ENCODE peak calls at places on chromosome 6, in seven cellular contexts. U is mammary epithelial cell, G is dorsolateral prefrontal cortex, Z is GM12878, A is GM23338, W is mesenchymal stem cell, V is H7. Y is an unnamed sample. For H3K27me3, the result is how much of the 10 kb centered on the place peaks cover.

GRCh38 chr6:156154896-156155295 is 622.3 kb upstream of the ARID1B start:
- DNase-seq in V (no peak), G (no peak), Z (no peak), W (no peak), U (no peak), A (no peak), Y (no peak)

GRCh38 chr6:32886674-32887383 is 32.8 kb downstream of the PSMB9 start:
- DNase-seq in V (no peak), Z (no peak), W (peak), U (peak), A (no peak), G (no peak), Y (peak)

GRCh38 chr6:22980446-22980845 is 411.1 kb downstream of the HDGFL1 start:
- DNase-seq in Z (no peak), V (no peak), G (no peak), W (peak), U (peak), A (no peak), Y (no peak)

GRCh38 chr6:160301341-160301740 is 42.7 kb upstream of the SLC22A2 start:
- DNase-seq in V (no peak), G (no peak), A (no peak), Z (no peak), W (no peak), U (no peak), Y (no peak)

GRCh38 chr6:30171677-30172471 is 8.5 kb downstream of the TRIM15 start:
- DNase-seq in W (peak), U (no peak), G (no peak), A (peak), Z (no peak), V (peak), Y (no peak)

GRCh38 chr6:142356271-142356938 is 54.6 kb downstream of the ADGRG6 start:
- DNase-seq in G (no peak), W (peak), A (no peak), U (peak), Z (no peak), V (no peak), Y (no peak)

GRCh38 chr6:36130672-36131516 is 581 bp downstream of the MAPK13 start:
- DNase-seq in U (no peak), G (no peak), W (no peak), A (peak), Z (no peak), V (peak), Y (no peak)

GRCh38 chr6:156833755-156834154 is 56.6 kb downstream of the ARID1B start:
- DNase-seq in W (no peak), Z (no peak), A (no peak), V (no peak), U (no peak), G (no peak), Y (no peak)

GRCh38 chr6:158170656-158171081 is 2.5 kb downstream of the GTF2H5 start:
- DNase-seq in U (peak), W (peak), A (peak), V (no peak), Z (no peak), G (no peak), Y (no peak)

GRCh38 chr6:54335871-54336270 is 27.6 kb downstream of the TINAG start:
- DNase-seq in Z (no peak), V (no peak), U (peak), A (peak), W (peak), G (no peak), Y (peak)

GRCh38 chr6:56808871-56809359 is 146.0 kb upstream of the BEND6 start:
- DNase-seq in Z (no peak), G (no peak), A (peak), U (peak), W (peak), V (no peak), Y (no peak)

GRCh38 chr6:136338486-136338885 is 48.8 kb upstream of the BCLAF1 start:
- DNase-seq in A (peak), Z (no peak), G (no peak), U (no peak), V (peak), W (no peak), Y (no peak)

GRCh38 chr6:170403451-170403850 is 96.9 kb downstream of the FAM120B start:
- DNase-seq in Z (no peak), U (no peak), A (peak), G (no peak), W (peak), V (peak), Y (no peak)

GRCh38 chr6:47026679-47027078 is 15.5 kb downstream of the ADGRF1 start:
- DNase-seq in V (no peak), W (no peak), Z (no peak), A (no peak), U (no peak), G (no peak), Y (no peak)

GRCh38 chr6:3195695-3196497 is 31.6 kb downstream of the TUBB2B start:
- DNase-seq in U (no peak), V (peak), W (no peak), A (peak), G (no peak), Z (no peak), Y (peak)

GRCh38 chr6:31582230-31582601 is at the start of gene LTB:
- DNase-seq in V (no peak), G (no peak), W (no peak), U (no peak), Z (no peak), A (no peak), Y (no peak)

GRCh38 chr6:70599187-70599586 is 32.5 kb downstream of the SDHAF4 start:
- DNase-seq in W (no peak), A (no peak), U (no peak), G (no peak), Z (no peak), V (no peak), Y (no peak)

GRCh38 chr6:107555449-107555848 is 65.5 kb downstream of the SOBP start:
- DNase-seq in Z (no peak), U (no peak), W (no peak), V (no peak), G (no peak), A (no peak), Y (peak)

GRCh38 chr6:131819507-131820228 is 11.8 kb downstream of the ENPP1 start:
- DNase-seq in G (no peak), U (peak), A (no peak), W (peak), Z (no peak), V (no peak), Y (peak)

GRCh38 chr6:50467931-50468330 is 245.4 kb upstream of the TFAP2D start:
- DNase-seq in Z (no peak), U (no peak), G (no peak), V (no peak), A (no peak), W (no peak), Y (no peak)

GRCh38 chr6:159334068-159334467 is 164.9 kb downstream of the FNDC1 start:
- DNase-seq in W (no peak), A (no peak), U (no peak), V (no peak), Z (no peak), G (no peak), Y (no peak)

GRCh38 chr6:156378853-156379252 is 398.3 kb upstream of the ARID1B start:
- DNase-seq in Z (no peak), U (no peak), G (no peak), W (no peak), A (peak), V (peak), Y (no peak)

GRCh38 chr6:138844203-138844602 is 48.3 kb downstream of the ECT2L start:
- DNase-seq in G (no peak), A (peak), W (no peak), V (peak), U (no peak), Z (no peak), Y (peak)

GRCh38 chr6:36350681-36351091 is 14.0 kb upstream of the BNIP5 start:
- DNase-seq in A (no peak), W (peak), G (no peak), Z (no peak), V (no peak), U (peak), Y (no peak)

GRCh38 chr6:44569931-44570385 is 182.5 kb downstream of the CDC5L start:
- DNase-seq in G (no peak), Z (no peak), V (no peak), A (no peak), U (no peak), W (no peak), Y (no peak)

GRCh38 chr6:7749493-7749892 is 23.6 kb downstream of the BMP6 start:
- DNase-seq in Z (no peak), W (no peak), G (no peak), V (no peak), A (no peak), U (no peak), Y (no peak)

GRCh38 chr6:154736613-154737259 is 3.5 kb downstream of the SCAF8 start:
- DNase-seq in G (no peak), W (no peak), A (no peak), Z (no peak), V (no peak), U (no peak), Y (no peak)

GRCh38 chr6:132298344-132298949 is 102.8 kb downstream of the MOXD1 start:
- DNase-seq in W (peak), U (peak), A (peak), G (no peak), Z (no peak), V (no peak), Y (peak)

GRCh38 chr6:14365393-14365792 is 247.8 kb downstream of the CD83 start:
- DNase-seq in A (no peak), U (no peak), G (no peak), V (no peak), Z (no peak), W (peak), Y (no peak)

GRCh38 chr6:170289971-170290305 is 940 bp downstream of the DLL1 start:
- DNase-seq in A (no peak), V (no peak), Z (no peak), W (no peak), G (peak), U (no peak), Y (no peak)

GRCh38 chr6:70494833-70495232 is 71.9 kb upstream of the SDHAF4 start:
- DNase-seq in A (no peak), U (no peak), W (no peak), G (no peak), Z (no peak), V (no peak), Y (peak)

GRCh38 chr6:72182337-72183246 is 296.2 kb downstream of the RIMS1 start:
- DNase-seq in W (peak), U (peak), A (peak), G (peak), Z (no peak), V (peak), Y (peak)
- H3K27me3 ChIP-seq in W (under half), U (under half), A (under half), G (under half), Z (under half), V (under half), Y (half or more)

GRCh38 chr6:378090-378957 is 13.2 kb upstream of the IRF4 start:
- DNase-seq in A (no peak), U (no peak), W (no peak), G (no peak), Z (no peak), V (no peak), Y (no peak)
- H3K27me3 ChIP-seq in A (under half), U (under half), W (half or more), G (half or more), Z (under half), V (under half), Y (under half)

GRCh38 chr6:119076966-119077642 is 1.4 kb downstream of the FAM184A start:
- DNase-seq in Z (no peak), U (no peak), V (no peak), A (no peak), G (no peak), W (no peak), Y (no peak)

GRCh38 chr6:119076173-119076965 is 2.1 kb downstream of the FAM184A start:
- DNase-seq in Z (no peak), A (no peak), U (no peak), W (no peak), V (no peak), G (no peak), Y (no peak)

GRCh38 chr6:119077643-119078448 is 618 bp downstream of the FAM184A start:
- DNase-seq in Z (no peak), G (peak), U (peak), A (peak), V (peak), W (peak), Y (peak)

GRCh38 chr6:119078449-119079287 is at the start of gene FAM184A:
- DNase-seq in W (peak), G (peak), U (peak), V (peak), A (peak), Z (no peak), Y (peak)

DNA sequence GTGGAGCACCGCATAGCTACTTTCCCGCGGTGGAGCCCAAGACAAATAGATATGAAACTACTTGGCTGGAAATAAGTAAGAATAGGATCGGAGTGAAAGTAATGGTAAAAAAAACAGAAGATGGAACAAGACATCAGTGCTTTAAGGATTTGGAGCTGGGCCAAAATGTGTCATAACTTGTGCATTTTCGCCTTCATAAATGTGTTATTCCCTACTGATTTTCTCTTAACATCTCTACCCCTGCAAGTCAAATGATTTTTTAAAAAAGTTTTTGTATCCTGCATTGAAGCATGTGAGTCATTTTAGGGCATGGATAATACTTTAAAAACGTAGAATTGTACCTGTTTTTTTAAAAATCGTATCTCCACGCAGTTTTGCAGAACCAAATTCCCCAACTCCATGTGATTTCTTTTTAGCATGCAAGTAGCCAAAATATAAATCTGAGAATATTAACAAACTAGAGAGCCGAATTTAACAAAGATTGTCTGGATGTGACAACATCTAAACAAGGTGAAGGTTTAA is 885 bp upstream of the FAM184A start:
- DNase-seq in W (peak), V (no peak), U (peak), Z (no peak), A (no peak), G (no peak), Y (peak)
- H3K27me3 ChIP-seq in W (under half), V (under half), U (under half), Z (under half), A (under half), G (under half), Y (under half)

GRCh38 chr6:6005467-6006427 is 978 bp downstream of the NRN1 start:
- DNase-seq in W (no peak), U (no peak), A (peak), G (no peak), Z (no peak), V (peak), Y (peak)
- H3K27me3 ChIP-seq in W (half or more), U (half or more), A (half or more), G (half or more), Z (under half), V (half or more), Y (under half)

GRCh38 chr6:161438430-161439030 is 164.7 kb upstream of the AGPAT4 start:
- DNase-seq in W (no peak), G (no peak), A (no peak), Z (no peak), U (no peak), V (no peak), Y (no peak)

GRCh38 chr6:161442381-161442858 is 168.6 kb upstream of the AGPAT4 start:
- DNase-seq in G (no peak), W (no peak), Z (no peak), V (no peak), A (no peak), U (no peak), Y (no peak)

GRCh38 chr6:161439093-161439492 is 165.2 kb upstream of the AGPAT4 start:
- DNase-seq in W (peak), V (no peak), Z (no peak), G (peak), A (no peak), U (peak), Y (peak)

GRCh38 chr6:161437851-161438250 is 164.0 kb upstream of the AGPAT4 start:
- DNase-seq in G (no peak), U (no peak), A (no peak), W (no peak), V (no peak), Z (no peak), Y (no peak)

GRCh38 chr6:161440299-161440698 is 166.4 kb upstream of the AGPAT4 start:
- DNase-seq in V (peak), Z (no peak), A (no peak), U (no peak), W (no peak), G (no peak), Y (no peak)
- H3K27me3 ChIP-seq in V (under half), Z (under half), A (under half), U (under half), W (under half), G (under half), Y (under half)

Y was measured in A673.